ENCODE peak calls at places on chromosomes 6 and 20, in five cellular contexts. H is upper lobe of right lung, O is lower lobe of right lung, K is Panc1, B is IMR-90. X is an unnamed sample.

GRCh38 chr6:25590986-25591385 is 61.0 kb upstream of the SCGN start:
- DNase-seq in H (no peak), O (no peak), K (no peak), B (no peak), X (no peak)

GRCh38 chr6:54847799-54848597 is 1.4 kb downstream of the FAM83B start:
- DNase-seq in H (no peak), O (no peak), K (peak; percentile 28), B (peak; percentile 74), X (peak; percentile 96)

GRCh38 chr6:81767163-81768000 is 14.9 kb upstream of the TENT5A start:
- DNase-seq in H (no peak), O (peak; percentile 44), K (no peak), B (peak; percentile 41), X (peak; percentile 36)

GRCh38 chr6:36444470-36444869 is 1.7 kb downstream of the KCTD20 start:
- DNase-seq in H (no peak), O (no peak), K (no peak), B (peak; percentile 86), X (peak; percentile 56)

GRCh38 chr20:4951299-4951698 is 50.0 kb downstream of the SLC23A2 start:
- DNase-seq in H (no peak), O (no peak), K (no peak), B (peak; percentile 90), X (peak; percentile 74)

GRCh38 chr6:135576055-135576454 is 78.5 kb upstream of the AHI1 start:
- DNase-seq in H (no peak), O (no peak), K (peak; percentile 2), B (peak; percentile 80), X (peak; percentile 34)

GRCh38 chr6:13965582-13966127 is 40.9 kb downstream of the RNF182 start:
- DNase-seq in H (no peak), O (no peak), K (no peak), B (no peak), X (no peak)

GRCh38 chr6:15966000-15966399 is 162.9 kb upstream of the MYLIP start:
- DNase-seq in H (no peak), O (no peak), K (no peak), B (no peak), X (no peak)

GRCh38 chr6:36277946-36278465 is 8.1 kb downstream of the PNPLA1 start:
- DNase-seq in H (no peak), O (no peak), K (no peak), B (no peak), X (no peak)

GRCh38 chr20:4720977-4721349 is 746 bp upstream of the PRND start:
- DNase-seq in H (no peak), O (no peak), K (no peak), B (no peak), X (no peak)

GRCh38 chr6:170512249-170512648 is 40.9 kb downstream of the PSMB1 start:
- DNase-seq in H (no peak), O (no peak), K (no peak), B (no peak), X (no peak)

GRCh38 chr6:54702772-54703171 is 143.8 kb upstream of the FAM83B start:
- DNase-seq in H (no peak), O (no peak), K (no peak), B (no peak), X (no peak)

GRCh38 chr6:1436334-1437306 is 47.2 kb downstream of the FOXF2 start:
- DNase-seq in H (no peak), O (no peak), K (peak; percentile 53), B (peak; percentile 72), X (peak; percentile 78)

GRCh38 chr6:37038297-37039198 is 33.1 kb downstream of the FGD2 start:
- DNase-seq in H (no peak), O (peak; percentile 49), K (no peak), B (peak; percentile 28), X (peak; percentile 87)

GRCh38 chr6:106630366-106630765 is 988 bp downstream of the QRSL1 start:
- DNase-seq in H (no peak), O (no peak), K (no peak), B (no peak), X (peak; percentile 2)

GRCh38 chr20:58251979-58252591 is 23.6 kb upstream of the ANKRD60 start:
- DNase-seq in H (no peak), O (no peak), K (peak; percentile 90), B (peak; percentile 96), X (peak; percentile 91)

GRCh38 chr20:25284131-25284601 is 36.3 kb downstream of the PYGB start:
- DNase-seq in H (peak; percentile 56), O (peak; percentile 31), K (no peak), B (no peak), X (no peak)

GRCh38 chr6:127343753-127344659 is 597 bp upstream of the ECHDC1 start:
- DNase-seq in H (no peak), O (no peak), K (no peak), B (peak; percentile 79), X (peak; percentile 30)

GRCh38 chr6:82570083-82570482 is 206.5 kb downstream of the TPBG start:
- DNase-seq in H (no peak), O (no peak), K (no peak), B (no peak), X (no peak)

GRCh38 chr6:96157018-96157565 is 141.3 kb downstream of the FUT9 start:
- DNase-seq in H (no peak), O (no peak), K (no peak), B (no peak), X (peak; percentile 4)

GRCh38 chr6:1312444-1313363 is 806 bp downstream of the FOXQ1 start:
- DNase-seq in H (peak; percentile 76), O (peak; percentile 69), K (no peak), B (no peak), X (no peak)

GRCh38 chr6:110053395-110054240 is 75.5 kb downstream of the GPR6 start:
- DNase-seq in H (no peak), O (no peak), K (peak; percentile 28), B (peak; percentile 68), X (peak; percentile 71)

GRCh38 chr20:36386236-36386635 is 80.1 kb downstream of the DLGAP4 start:
- DNase-seq in H (no peak), O (no peak), K (no peak), B (no peak), X (no peak)

GRCh38 chr20:36378686-36379085 is 72.5 kb downstream of the DLGAP4 start:
- DNase-seq in H (no peak), O (no peak), K (no peak), B (no peak), X (no peak)

GRCh38 chr20:36385503-36385902 is 79.4 kb downstream of the DLGAP4 start:
- DNase-seq in H (no peak), O (no peak), K (no peak), B (no peak), X (no peak)

DNA sequence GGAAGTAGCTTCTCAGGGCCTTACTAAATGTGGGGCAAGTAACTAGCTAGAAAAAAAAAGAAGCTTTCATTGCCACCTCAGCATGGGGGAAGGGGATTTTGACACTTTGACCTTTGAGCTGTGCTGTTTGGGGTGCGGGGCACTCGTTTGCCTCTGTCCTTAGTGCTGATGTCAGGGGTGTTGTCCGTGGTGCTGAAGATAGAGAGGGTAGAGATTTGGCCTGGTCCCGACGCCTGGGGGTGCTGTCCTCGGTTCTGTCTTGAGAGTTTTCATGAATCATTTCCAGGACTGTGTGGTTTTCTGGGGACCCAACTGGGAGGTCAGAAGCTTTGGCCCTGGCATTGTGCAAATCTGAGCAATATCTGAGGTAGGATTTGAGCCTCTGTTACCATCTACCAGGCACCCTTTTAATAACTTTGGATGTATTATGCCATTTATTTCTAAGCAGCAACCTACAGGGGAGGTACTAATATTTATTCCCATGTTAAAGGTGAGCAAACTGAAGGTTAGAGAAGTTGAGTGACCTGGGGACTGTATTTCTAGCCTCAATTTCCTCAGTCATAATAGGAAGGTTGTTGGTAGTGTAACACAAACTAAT is 78.0 kb downstream of the DLGAP4 start:
- DNase-seq in H (no peak), O (no peak), K (no peak), B (peak; percentile 24), X (peak; percentile 74)
- TF ChIP-seq CTCF in H (no peak), O (no peak), K (no peak), B (peak; percentile 16), X (peak; percentile 9)

GRCh38 chr20:49560646-49561045 is 7.3 kb downstream of the PTGIS start:
- DNase-seq in H (no peak), O (no peak), K (no peak), B (no peak), X (no peak)

GRCh38 chr20:49561256-49561655 is 6.7 kb downstream of the PTGIS start:
- DNase-seq in H (no peak), O (no peak), K (no peak), B (no peak), X (no peak)

GRCh38 chr20:49561806-49562205 is 6.1 kb downstream of the PTGIS start:
- DNase-seq in H (no peak), O (no peak), K (no peak), B (no peak), X (no peak)

GRCh38 chr20:49562341-49563014 is 5.5 kb downstream of the PTGIS start:
- DNase-seq in H (no peak), O (no peak), K (no peak), B (peak; percentile 84), X (peak; percentile 92)

GRCh38 chr20:49563015-49563980 is 4.6 kb downstream of the PTGIS start:
- DNase-seq in H (no peak), O (no peak), K (no peak), B (no peak), X (no peak)
- TF ChIP-seq CTCF in H (no peak), O (no peak), K (no peak), B (no peak), X (no peak)

DNA sequence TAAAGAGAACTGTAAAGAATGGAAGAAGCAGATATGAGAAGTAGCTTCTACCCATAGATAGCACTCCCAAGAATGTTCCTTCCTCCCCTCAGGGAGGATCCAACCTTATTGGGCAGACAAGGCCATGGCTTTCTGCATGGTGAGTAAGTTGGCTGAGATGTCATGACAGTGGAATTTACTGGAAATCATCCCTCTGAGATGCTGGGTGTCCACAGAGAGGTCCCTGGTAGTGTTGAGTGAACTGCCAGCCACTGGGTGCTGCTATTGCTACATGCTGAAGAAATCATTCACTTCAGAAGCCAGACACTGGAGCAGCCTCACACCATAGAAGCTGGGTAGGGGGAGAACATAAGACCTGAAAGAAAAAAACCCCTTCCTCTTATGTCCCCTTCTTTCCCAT is 46.4 kb upstream of the FERMT1 start:
- DNase-seq in H (no peak), O (no peak), K (no peak), B (peak; percentile 12), X (peak; percentile 32)
- TF ChIP-seq CTCF in H (no peak), O (no peak), K (peak; percentile 37), B (peak; percentile 14), X (no peak)

GRCh38 chr6:11596640-11597237 is 59.2 kb downstream of the TMEM170B start:
- DNase-seq in H (no peak), O (no peak), K (no peak), B (no peak), X (no peak)

GRCh38 chr6:11592289-11592906 is 54.8 kb downstream of the TMEM170B start:
- DNase-seq in H (no peak), O (no peak), K (no peak), B (peak; percentile 72), X (no peak)

GRCh38 chr6:11598687-11599086 is 61.1 kb downstream of the TMEM170B start:
- DNase-seq in H (no peak), O (no peak), K (no peak), B (no peak), X (no peak)

GRCh38 chr6:11593096-11593495 is 55.5 kb downstream of the TMEM170B start:
- DNase-seq in H (no peak), O (no peak), K (no peak), B (no peak), X (no peak)

DNA sequence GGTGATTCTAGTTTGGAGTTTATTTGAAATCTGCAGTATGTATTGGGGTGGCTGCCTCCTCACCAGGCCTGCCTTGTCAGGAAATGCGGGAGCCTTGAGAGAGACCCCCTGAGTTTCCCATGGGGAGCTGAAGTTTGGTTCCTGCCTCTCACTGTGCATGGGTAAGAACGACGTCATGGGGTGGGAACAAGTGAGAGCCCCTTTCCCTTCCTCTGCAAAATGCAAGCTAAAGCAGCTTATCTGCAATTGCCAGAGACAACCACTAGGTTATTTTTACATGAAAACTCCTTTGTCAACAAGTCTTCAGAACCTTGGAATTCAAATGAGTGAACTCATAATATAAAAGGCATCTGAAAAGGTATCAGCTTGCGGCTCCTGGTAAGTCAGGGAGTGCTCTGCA is 58.4 kb downstream of the TMEM170B start:
- DNase-seq in H (no peak), O (no peak), K (no peak), B (peak; percentile 34), X (no peak)
- TF ChIP-seq CTCF in H (no peak), O (no peak), K (peak; percentile 27), B (peak; percentile 17), X (no peak)